ENCODE peak calls at places on chromosome 3, in nine cellular contexts. S is ovary, O is cardiac muscle cell, B is PC-9, U is IMR-90, Z is breast epithelium, A is tibial nerve, D is keratinocyte, H is neural progenitor cell. C is an unnamed sample. For H3K36me3, the result is how much of the 10 kb centered on the place peaks cover.

GRCh38 chr3:147038456-147038855 is 367.9 kb downstream of the ZIC4 start:
- DNase-seq in O (no peak), B (no peak), Z (no peak), H (no peak), S (no peak), D (no peak), U (no peak), A (no peak), C (peak)

GRCh38 chr3:165641569-165642310 is 195.5 kb downstream of the BCHE start:
- DNase-seq in U (no peak), H (no peak), S (no peak), O (no peak), Z (no peak), B (no peak), D (no peak), A (no peak), C (no peak)

GRCh38 chr3:52446631-52447511 is 2.0 kb upstream of the SEMA3G start:
- DNase-seq in O (peak), S (peak), Z (no peak), D (no peak), A (peak), B (peak), U (peak), H (peak), C (no peak)

GRCh38 chr3:129277829-129278271 is 820 bp upstream of the HMCES start:
- DNase-seq in Z (no peak), O (peak), A (no peak), H (peak), D (no peak), S (peak), B (no peak), U (peak), C (no peak)

GRCh38 chr3:33229947-33230346 is 11.3 kb upstream of the SUSD5 start:
- DNase-seq in Z (no peak), S (no peak), A (no peak), B (no peak), D (no peak), O (no peak), H (no peak), U (no peak), C (no peak)

GRCh38 chr3:113747719-113748046 is 848 bp downstream of the ATP6V1A start:
- DNase-seq in D (no peak), H (peak), B (no peak), Z (no peak), O (no peak), A (no peak), U (no peak), S (no peak), C (no peak)

GRCh38 chr3:169497567-169498257 is 165.8 kb downstream of the MECOM start:
- DNase-seq in Z (no peak), D (no peak), O (peak), S (no peak), U (peak), A (no peak), B (peak), H (no peak), C (peak)

GRCh38 chr3:53254810-53255359 is 937 bp downstream of the TKT start:
- DNase-seq in U (peak), H (peak), D (no peak), Z (peak), B (peak), A (peak), O (peak), S (peak), C (no peak)

GRCh38 chr3:129577356-129577755 is 29.1 kb downstream of the PLXND1 start:
- DNase-seq in H (no peak), A (peak), O (no peak), Z (no peak), S (no peak), B (no peak), U (no peak), D (no peak), C (no peak)

GRCh38 chr3:175851541-175851940 is 992.4 kb downstream of the NAALADL2 start:
- DNase-seq in S (no peak), O (no peak), Z (no peak), B (no peak), D (no peak), H (no peak), A (no peak), U (no peak), C (no peak)

GRCh38 chr3:124363451-124363850 is 366.8 kb upstream of the UMPS start:
- DNase-seq in U (peak), A (no peak), D (no peak), B (no peak), O (peak), Z (no peak), S (no peak), H (no peak), C (peak)

GRCh38 chr3:45398167-45398566 is 9.8 kb downstream of the LARS2 start:
- DNase-seq in Z (no peak), S (no peak), U (no peak), D (no peak), B (no peak), A (no peak), O (no peak), H (no peak), C (no peak)

GRCh38 chr3:15831927-15832326 is 34.1 kb upstream of the ANKRD28 start:
- DNase-seq in Z (no peak), O (no peak), U (no peak), A (no peak), S (no peak), D (no peak), H (no peak), B (peak), C (no peak)

GRCh38 chr3:20747736-20748135 is 561.7 kb upstream of the SGO1 start:
- DNase-seq in U (no peak), D (no peak), Z (no peak), A (no peak), B (no peak), H (no peak), O (peak), S (no peak), C (peak)

GRCh38 chr3:113660901-113661300 is 35.5 kb downstream of the USF3 start:
- DNase-seq in S (no peak), U (peak), Z (no peak), O (no peak), H (no peak), A (no peak), D (no peak), B (no peak), C (no peak)

GRCh38 chr3:172550347-172550943 is 27.2 kb upstream of the TNFSF10 start:
- DNase-seq in D (peak), U (peak), S (no peak), A (no peak), B (peak), O (peak), Z (no peak), H (no peak), C (peak)

GRCh38 chr3:156694536-156694935 is 20.1 kb downstream of the TIPARP start:
- DNase-seq in O (no peak), Z (no peak), A (no peak), S (no peak), U (peak), B (no peak), D (no peak), H (no peak), C (no peak)

GRCh38 chr3:12222765-12223485 is 64.2 kb upstream of the TIMP4 start:
- DNase-seq in O (peak), Z (no peak), U (peak), A (no peak), D (no peak), S (no peak), B (peak), H (no peak), C (peak)

GRCh38 chr3:15015456-15015855 is 49.7 kb downstream of the MRPS25 start:
- DNase-seq in B (no peak), O (peak), S (no peak), D (no peak), Z (no peak), A (no peak), U (peak), H (no peak), C (no peak)

GRCh38 chr3:41239587-41239986 is 40.3 kb downstream of the CTNNB1 start:
- DNase-seq in S (no peak), A (no peak), O (no peak), D (no peak), H (no peak), B (no peak), U (no peak), Z (no peak), C (peak)

GRCh38 chr3:15631426-15632211 is 30.1 kb downstream of the BTD start:
- DNase-seq in B (no peak), S (no peak), U (peak), Z (no peak), H (no peak), D (no peak), A (no peak), O (no peak), C (no peak)

GRCh38 chr3:197354195-197355059 is 56.0 kb upstream of the DLG1 start:
- DNase-seq in B (no peak), O (peak), H (peak), D (no peak), A (no peak), S (peak), U (peak), Z (no peak), C (no peak)

GRCh38 chr3:120160050-120160449 is 65.8 kb upstream of the GSK3B start:
- DNase-seq in U (peak), S (no peak), H (no peak), B (peak), O (peak), A (peak), Z (peak), D (no peak), C (peak)

GRCh38 chr3:102225407-102226132 is 209.2 kb upstream of the ZPLD1 start:
- DNase-seq in H (peak), Z (no peak), A (no peak), U (peak), S (no peak), D (peak), B (peak), O (peak), C (peak)

GRCh38 chr3:112676659-112677234 is 35.8 kb upstream of the CCDC80 start:
- DNase-seq in D (peak), U (peak), S (peak), A (peak), H (peak), B (peak), O (peak), Z (no peak), C (peak)

GRCh38 chr3:116863842-116864626 is 154.5 kb downstream of the TUSC7 start:
- DNase-seq in A (peak), O (peak), U (peak), B (no peak), D (no peak), Z (no peak), S (no peak), H (peak), C (no peak)

GRCh38 chr3:33750216-33750558 is 32.1 kb upstream of the CLASP2 start:
- DNase-seq in U (no peak), Z (no peak), H (no peak), S (no peak), B (no peak), D (no peak), O (peak), A (no peak), C (no peak)

GRCh38 chr3:134327594-134327975 is 46.7 kb downstream of the AMOTL2 start:
- DNase-seq in D (no peak), B (peak), S (no peak), O (peak), H (no peak), Z (no peak), A (no peak), U (peak), C (peak)

GRCh38 chr3:114128826-114129225 is 50.0 kb downstream of the DRD3 start:
- DNase-seq in A (no peak), D (no peak), U (no peak), B (no peak), H (no peak), Z (no peak), O (no peak), S (no peak), C (no peak)

GRCh38 chr3:13285007-13285567 is 135.0 kb downstream of the NUP210 start:
- DNase-seq in D (no peak), O (no peak), S (no peak), A (no peak), Z (no peak), H (no peak), B (no peak), U (no peak), C (no peak)
- H3K4me3 ChIP-seq in D (no peak), O (no peak), S (no peak), A (no peak), Z (no peak), H (no peak), B (no peak), U (no peak), C (no peak)

GRCh38 chr3:98612996-98613517 is 19.6 kb upstream of the CPOX start:
- DNase-seq in U (no peak), O (no peak), D (no peak), Z (no peak), B (no peak), H (no peak), A (no peak), S (no peak), C (no peak)
- TF ChIP-seq CTCF in U (no peak), O (no peak), D (no peak), Z (no peak), B (no peak), H (no peak), A (no peak), S (no peak), C (no peak)

GRCh38 chr3:193656878-193657282 is 63.9 kb downstream of the OPA1 start:
- DNase-seq in A (no peak), D (no peak), H (no peak), B (no peak), Z (no peak), O (no peak), U (no peak), S (no peak), C (no peak)

GRCh38 chr3:193662757-193663322 is 69.8 kb downstream of the OPA1 start:
- DNase-seq in H (no peak), A (no peak), U (no peak), S (no peak), B (no peak), Z (no peak), D (no peak), O (peak), C (no peak)

GRCh38 chr3:193665370-193665989 is 72.5 kb downstream of the OPA1 start:
- DNase-seq in U (peak), O (peak), S (no peak), A (no peak), D (peak), B (peak), H (no peak), Z (no peak), C (peak)

GRCh38 chr3:193656445-193656844 is 63.4 kb downstream of the OPA1 start:
- DNase-seq in S (no peak), U (peak), O (no peak), B (no peak), H (no peak), Z (no peak), D (no peak), A (no peak), C (no peak)

DNA sequence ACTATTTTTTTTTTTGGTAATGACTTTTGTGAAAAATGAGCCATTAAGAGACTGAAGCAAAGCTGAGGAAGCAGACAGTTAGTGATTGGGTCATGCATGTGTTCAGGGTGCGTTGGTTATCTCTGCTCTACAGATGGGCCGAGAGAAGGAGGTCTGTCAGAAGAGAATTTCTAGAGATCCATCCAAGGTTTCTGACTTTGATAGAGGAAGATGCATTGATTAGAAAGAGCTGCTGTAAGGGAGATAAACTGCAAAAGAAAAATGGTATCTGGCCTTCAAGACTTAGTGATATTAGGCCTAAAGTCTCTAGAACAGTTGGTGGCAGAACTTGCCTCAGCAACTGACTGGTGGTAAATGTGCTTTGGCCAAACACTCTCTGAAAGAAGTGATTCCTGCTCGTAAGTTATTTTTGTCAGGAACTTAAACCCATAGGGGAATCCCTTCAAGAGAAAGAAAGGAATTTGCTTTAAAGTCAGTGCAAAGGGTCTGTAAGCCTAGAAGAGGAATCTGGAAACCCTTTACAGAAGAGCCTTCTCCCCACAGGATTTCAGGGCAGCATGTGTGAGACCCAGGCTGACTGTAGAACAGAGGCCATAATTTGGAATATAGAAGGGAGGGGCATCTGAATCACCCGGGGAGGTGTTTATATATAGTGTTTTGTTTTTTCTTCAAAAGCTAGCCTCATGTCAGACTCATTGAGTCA is 67.8 kb downstream of the OPA1 start:
- DNase-seq in D (no peak), S (no peak), O (no peak), Z (no peak), U (peak), A (no peak), H (no peak), B (no peak), C (no peak)
- H3K36me3 ChIP-seq in D (under half), S (under half), O (under half), Z (under half), U (under half), A (half or more), H (under half), B (under half), C (under half)

GRCh38 chr3:19264424-19264823 is 116.1 kb downstream of the KCNH8 start:
- DNase-seq in D (no peak), O (no peak), B (no peak), A (no peak), Z (no peak), U (no peak), S (no peak), H (no peak), C (no peak)
- H3K4me3 ChIP-seq in D (no peak), O (no peak), B (no peak), A (peak), Z (no peak), U (no peak), S (no peak), H (no peak), C (no peak)